ENCODE peak calls at places on chromosome 4, in four cellular contexts. O is activated naive CD4-positive, alpha-beta T cell; X is progenitor cell of endocrine pancreas; B is pons. W is an unnamed sample.

GRCh38 chr4:98539741-98540140 is 118.7 kb downstream of the TSPAN5 start:
- DNase-seq in X (no peak), B (no peak), O (no peak), W (no peak)

GRCh38 chr4:40607224-40607623 is 22.4 kb downstream of the RBM47 start:
- DNase-seq in X (no peak), O (no peak), B (no peak), W (no peak)

GRCh38 chr4:33453916-33454315 is 2733.7 kb downstream of the PCDH7 start:
- DNase-seq in B (no peak), O (no peak), X (no peak), W (no peak)

GRCh38 chr4:19945501-19945900 is 306.2 kb upstream of the SLIT2 start:
- DNase-seq in X (no peak), O (no peak), B (no peak), W (no peak)

GRCh38 chr4:186728631-186729271 is 5.1 kb upstream of the FAT1 start:
- DNase-seq in B (no peak), X (no peak), O (no peak), W (no peak)

GRCh38 chr4:89952458-89952857 is 57.8 kb downstream of the MMRN1 start:
- DNase-seq in B (no peak), O (no peak), X (no peak), W (no peak)

GRCh38 chr4:146637853-146638800 is 566 bp upstream of the POU4F2 start:
- DNase-seq in B (no peak), X (no peak), O (no peak), W (no peak)

GRCh38 chr4:38868055-38868965 is 704 bp downstream of the FAM114A1 start:
- DNase-seq in O (no peak), B (no peak), X (peak; percentile 9), W (no peak)

GRCh38 chr4:17336524-17336941 is 175.4 kb downstream of the QDPR start:
- DNase-seq in B (no peak), X (no peak), O (peak; percentile 3), W (no peak)

GRCh38 chr4:538542-539142 is 37.5 kb downstream of the TMEM271 start:
- DNase-seq in O (no peak), B (no peak), X (no peak), W (no peak)

GRCh38 chr4:183747931-183748664 is 89.0 kb downstream of the TRAPPC11 start:
- DNase-seq in B (no peak), X (no peak), O (no peak), W (no peak)

GRCh38 chr4:151940926-151941617 is 180.3 kb upstream of the GATB start:
- DNase-seq in X (no peak), O (no peak), B (no peak), W (no peak)

GRCh38 chr4:185272232-185272631 is 62.8 kb downstream of the SNX25 start:
- DNase-seq in X (no peak), B (no peak), O (no peak), W (no peak)

GRCh38 chr4:88549815-88550214 is 26.2 kb upstream of the PYURF start:
- DNase-seq in X (no peak), O (no peak), B (no peak), W (no peak)

GRCh38 chr4:136651932-136652331 is 880.4 kb downstream of the PCDH18 start:
- DNase-seq in B (no peak), X (no peak), O (no peak), W (no peak)

GRCh38 chr4:10413177-10413576 is 44.0 kb downstream of the ZNF518B start:
- DNase-seq in O (no peak), X (no peak), B (no peak), W (no peak)

GRCh38 chr4:128553665-128554515 is 255.6 kb upstream of the JADE1 start:
- DNase-seq in B (peak; percentile 19), O (no peak), X (no peak), W (no peak)

GRCh38 chr4:153205028-153205648 is 895 bp downstream of the TRIM2 start:
- DNase-seq in B (no peak), O (no peak), X (no peak), W (no peak)

GRCh38 chr4:185210102-185210981 is 944 bp downstream of the SNX25 start:
- DNase-seq in B (peak; percentile 30), O (no peak), X (peak; percentile 50), W (peak; percentile 34)

GRCh38 chr4:111847256-111848108 is 297.8 kb upstream of the FAM241A start:
- DNase-seq in O (no peak), X (no peak), B (no peak), W (no peak)

GRCh38 chr4:25029479-25030282 is 1.1 kb downstream of the LGI2 start:
- DNase-seq in X (no peak), B (no peak), O (no peak), W (no peak)

GRCh38 chr4:120922390-120923200 is at the start of gene PRDM5:
- DNase-seq in O (peak; percentile 2), X (peak; percentile 42), B (peak; percentile 19), W (peak; percentile 12)

GRCh38 chr4:8777320-8778196 is 94.1 kb downstream of the HMX1 start:
- DNase-seq in O (no peak), B (no peak), X (no peak), W (no peak)

GRCh38 chr4:98706935-98707334 is 48.5 kb upstream of the TSPAN5 start:
- DNase-seq in X (no peak), O (no peak), B (no peak), W (no peak)

GRCh38 chr4:35711127-35711526 is 533.2 kb downstream of the ARAP2 start:
- DNase-seq in X (no peak), O (no peak), B (no peak), W (no peak)

GRCh38 chr4:77927991-77928925 is 65.6 kb downstream of the MRPL1 start:
- DNase-seq in X (no peak), B (peak; percentile 12), O (no peak), W (peak; percentile 8)

GRCh38 chr4:124423160-124423559 is 289.4 kb downstream of the ANKRD50 start:
- DNase-seq in O (no peak), B (no peak), X (no peak), W (no peak)

GRCh38 chr4:10063544-10064300 is 42.4 kb upstream of the SLC2A9 start:
- DNase-seq in X (no peak), O (no peak), B (peak; percentile 92), W (peak; percentile 81)

GRCh38 chr4:158282252-158282651 is 72.0 kb downstream of the TMEM144 start:
- DNase-seq in X (no peak), O (no peak), B (no peak), W (no peak)

GRCh38 chr4:39044947-39045734 is 12.9 kb upstream of the TMEM156 start:
- DNase-seq in O (no peak), B (no peak), X (no peak), W (no peak)

GRCh38 chr4:5821665-5822358 is 71.1 kb downstream of the CRMP1 start:
- DNase-seq in X (no peak), O (no peak), B (no peak), W (no peak)

GRCh38 chr4:6991771-6992557 is 51.2 kb upstream of the TADA2B start:
- DNase-seq in X (no peak), B (peak; percentile 63), O (no peak), W (peak; percentile 26)

GRCh38 chr4:41878170-41878941 is 56.9 kb upstream of the TMEM33 start:
- DNase-seq in X (no peak), O (no peak), B (no peak), W (no peak)

GRCh38 chr4:134043266-134043665 is 158.3 kb downstream of the PABPC4L start:
- DNase-seq in O (no peak), B (no peak), X (no peak), W (no peak)

GRCh38 chr4:48683784-48684666 is 96.1 kb downstream of the FRYL start:
- DNase-seq in X (no peak), O (no peak), B (no peak), W (no peak)

GRCh38 chr4:4326136-4326535 is 36.1 kb downstream of the ZBTB49 start:
- DNase-seq in O (no peak), B (no peak), X (no peak), W (no peak)

W was measured in putamen.